ENCODE peak calls at places on chromosomes 6 and 20, in eight cellular contexts. X, M, V, D, T, A, Z and N are unnamed samples.

GRCh38 chr6:163405412-163406309 is 8.9 kb upstream of the QKI start:
- DNase-seq in X (no peak), M (no peak), V (no peak), D (peak; percentile 43), T (no peak), A (no peak), Z (peak; percentile 13), N (peak; percentile 19)

GRCh38 chr20:20452254-20452676 is 84.4 kb downstream of the INSM1 start:
- DNase-seq in X (peak; percentile 57), M (peak; percentile 64), V (no peak), D (peak; percentile 76), T (no peak), A (no peak), Z (peak; percentile 37), N (peak; percentile 96)

GRCh38 chr20:41613321-41613720 is 4.9 kb downstream of the CHD6 start:
- DNase-seq in X (no peak), M (no peak), V (no peak), D (no peak), T (no peak), A (no peak), Z (no peak), N (no peak)

GRCh38 chr6:90123796-90124195 is 172.8 kb downstream of the BACH2 start:
- DNase-seq in X (no peak), M (no peak), V (no peak), D (peak; percentile 59), T (no peak), A (no peak), Z (no peak), N (no peak)

GRCh38 chr6:106527979-106528378 is 101.3 kb downstream of the RTN4IP1 start:
- DNase-seq in X (peak; percentile 92), M (no peak), V (no peak), D (no peak), T (no peak), A (no peak), Z (no peak), N (no peak)

GRCh38 chr20:35991142-35991771 is 22.9 kb downstream of the CNBD2 start:
- DNase-seq in X (no peak), M (peak; percentile 27), V (no peak), D (no peak), T (peak; percentile 5), A (peak; percentile 64), Z (no peak), N (peak; percentile 4)

GRCh38 chr20:36214684-36215256 is 21.5 kb upstream of the AAR2 start:
- DNase-seq in X (peak; percentile 19), M (no peak), V (no peak), D (no peak), T (no peak), A (no peak), Z (peak; percentile 50), N (no peak)

GRCh38 chr6:169618526-169619490 is 83.0 kb downstream of the WDR27 start:
- DNase-seq in X (peak; percentile 89), M (no peak), V (no peak), D (no peak), T (no peak), A (no peak), Z (no peak), N (no peak)

GRCh38 chr20:63968928-63969760 is 586 bp downstream of the ZNF512B start:
- DNase-seq in X (no peak), M (peak; percentile 64), V (no peak), D (peak; percentile 59), T (peak; percentile 89), A (peak; percentile 69), Z (peak; percentile 52), N (no peak)

GRCh38 chr6:42047790-42048405 is 2.4 kb upstream of the TAF8 start:
- DNase-seq in X (no peak), M (no peak), V (no peak), D (no peak), T (no peak), A (no peak), Z (no peak), N (no peak)